ENCODE peak calls at places on chromosome 1, in eight cellular contexts. One of them, this sample, is unnamed.

GRCh38 chr1:232610187-232610901 is 19.6 kb downstream of the SIPA1L2 start:
- DNase-seq in sigmoid colon: no peak
- DNase-seq in uterus: no peak
- DNase-seq in transverse colon: no peak
- DNase-seq in A549: no peak
- DNase-seq in GM12878: no peak
- DNase-seq in ovary: no peak
- DNase-seq in right lobe of liver: no peak
- DNase-seq in this sample: no peak

GRCh38 chr1:21451981-21452411 is 12.1 kb downstream of the NBPF3 start:
- DNase-seq in sigmoid colon: no peak
- DNase-seq in uterus: no peak
- DNase-seq in transverse colon: no peak
- DNase-seq in A549: no peak
- DNase-seq in GM12878: no peak
- DNase-seq in ovary: no peak
- DNase-seq in right lobe of liver: no peak
- DNase-seq in this sample: no peak

GRCh38 chr1:113199718-113200455 is 126.9 kb downstream of the LRIG2 start:
- DNase-seq in sigmoid colon: no peak
- DNase-seq in uterus: no peak
- DNase-seq in transverse colon: no peak
- DNase-seq in A549: no peak
- DNase-seq in GM12878: no peak
- DNase-seq in ovary: no peak
- DNase-seq in right lobe of liver: no peak
- DNase-seq in this sample: no peak

GRCh38 chr1:211613951-211614350 is 35.0 kb upstream of the SLC30A1 start:
- DNase-seq in sigmoid colon: no peak
- DNase-seq in uterus: no peak
- DNase-seq in transverse colon: no peak
- DNase-seq in A549: no peak
- DNase-seq in GM12878: no peak
- DNase-seq in ovary: no peak
- DNase-seq in right lobe of liver: no peak
- DNase-seq in this sample: no peak

GRCh38 chr1:163290025-163290610 is 31.6 kb upstream of the NUF2 start:
- DNase-seq in sigmoid colon: no peak
- DNase-seq in uterus: no peak
- DNase-seq in transverse colon: no peak
- DNase-seq in A549: no peak
- DNase-seq in GM12878: no peak
- DNase-seq in ovary: no peak
- DNase-seq in right lobe of liver: no peak
- DNase-seq in this sample: no peak

GRCh38 chr1:156376146-156376545 is 7.1 kb downstream of the RHBG start:
- DNase-seq in sigmoid colon: no peak
- DNase-seq in uterus: no peak
- DNase-seq in transverse colon: no peak
- DNase-seq in A549: no peak
- DNase-seq in GM12878: no peak
- DNase-seq in ovary: no peak
- DNase-seq in right lobe of liver: no peak
- DNase-seq in this sample: no peak

GRCh38 chr1:183734600-183735036 is 70.3 kb upstream of the RGL1 start:
- DNase-seq in sigmoid colon: peak
- DNase-seq in uterus: peak
- DNase-seq in transverse colon: no peak
- DNase-seq in A549: no peak
- DNase-seq in GM12878: no peak
- DNase-seq in ovary: peak
- DNase-seq in right lobe of liver: no peak
- DNase-seq in this sample: no peak

GRCh38 chr1:109084563-109085517 is 5.7 kb upstream of the TMEM167B start:
- DNase-seq in sigmoid colon: no peak
- DNase-seq in uterus: no peak
- DNase-seq in transverse colon: no peak
- DNase-seq in A549: no peak
- DNase-seq in GM12878: no peak
- DNase-seq in ovary: no peak
- DNase-seq in right lobe of liver: no peak
- DNase-seq in this sample: no peak

GRCh38 chr1:79293611-79294010 is 287.1 kb upstream of the ADGRL4 start:
- DNase-seq in sigmoid colon: no peak
- DNase-seq in uterus: no peak
- DNase-seq in transverse colon: no peak
- DNase-seq in A549: no peak
- DNase-seq in GM12878: no peak
- DNase-seq in ovary: no peak
- DNase-seq in right lobe of liver: no peak
- DNase-seq in this sample: no peak

GRCh38 chr1:98653186-98653585 is 8.3 kb upstream of the SNX7 start:
- DNase-seq in sigmoid colon: no peak
- DNase-seq in uterus: no peak
- DNase-seq in transverse colon: no peak
- DNase-seq in A549: no peak
- DNase-seq in GM12878: no peak
- DNase-seq in ovary: no peak
- DNase-seq in right lobe of liver: no peak
- DNase-seq in this sample: no peak

GRCh38 chr1:167695150-167695549 is 26.6 kb upstream of the MPZL1 start:
- DNase-seq in sigmoid colon: no peak
- DNase-seq in uterus: no peak
- DNase-seq in transverse colon: no peak
- DNase-seq in A549: no peak
- DNase-seq in GM12878: no peak
- DNase-seq in ovary: no peak
- DNase-seq in right lobe of liver: no peak
- DNase-seq in this sample: no peak

GRCh38 chr1:46605242-46605641 is 1.2 kb upstream of the MKNK1 start:
- DNase-seq in sigmoid colon: no peak
- DNase-seq in uterus: no peak
- DNase-seq in transverse colon: no peak
- DNase-seq in A549: no peak
- DNase-seq in GM12878: no peak
- DNase-seq in ovary: no peak
- DNase-seq in right lobe of liver: no peak
- DNase-seq in this sample: no peak
- TF ChIP-seq POLR2A in sigmoid colon: no peak
- TF ChIP-seq POLR2A in uterus: no peak
- TF ChIP-seq POLR2A in transverse colon: no peak
- TF ChIP-seq POLR2A in A549: no peak
- TF ChIP-seq POLR2A in GM12878: no peak
- TF ChIP-seq POLR2A in ovary: no peak
- TF ChIP-seq POLR2A in right lobe of liver: no peak
- TF ChIP-seq POLR2A in this sample: no peak

GRCh38 chr1:158024737-158025136 is 31.3 kb downstream of the KIRREL1 start:
- DNase-seq in sigmoid colon: no peak
- DNase-seq in uterus: no peak
- DNase-seq in transverse colon: no peak
- DNase-seq in A549: no peak
- DNase-seq in GM12878: no peak
- DNase-seq in ovary: no peak
- DNase-seq in right lobe of liver: no peak
- DNase-seq in this sample: no peak

GRCh38 chr1:158019177-158019868 is 25.9 kb downstream of the KIRREL1 start:
- DNase-seq in sigmoid colon: peak
- DNase-seq in uterus: peak
- DNase-seq in transverse colon: peak
- DNase-seq in A549: peak
- DNase-seq in GM12878: no peak
- DNase-seq in ovary: peak
- DNase-seq in right lobe of liver: no peak
- DNase-seq in this sample: no peak

GRCh38 chr1:158020877-158021630 is 27.6 kb downstream of the KIRREL1 start:
- DNase-seq in sigmoid colon: no peak
- DNase-seq in uterus: no peak
- DNase-seq in transverse colon: no peak
- DNase-seq in A549: no peak
- DNase-seq in GM12878: no peak
- DNase-seq in ovary: no peak
- DNase-seq in right lobe of liver: no peak
- DNase-seq in this sample: no peak

GRCh38 chr1:158022554-158023278 is 29.3 kb downstream of the KIRREL1 start:
- DNase-seq in sigmoid colon: peak
- DNase-seq in uterus: peak
- DNase-seq in transverse colon: no peak
- DNase-seq in A549: no peak
- DNase-seq in GM12878: no peak
- DNase-seq in ovary: peak
- DNase-seq in right lobe of liver: no peak
- DNase-seq in this sample: no peak

GRCh38 chr1:158021721-158022120 is 28.3 kb downstream of the KIRREL1 start:
- DNase-seq in sigmoid colon: no peak
- DNase-seq in uterus: no peak
- DNase-seq in transverse colon: no peak
- DNase-seq in A549: no peak
- DNase-seq in GM12878: no peak
- DNase-seq in ovary: no peak
- DNase-seq in right lobe of liver: no peak
- DNase-seq in this sample: no peak
- H3K27ac ChIP-seq in sigmoid colon: peak
- H3K27ac ChIP-seq in uterus: peak
- H3K27ac ChIP-seq in transverse colon: peak
- H3K27ac ChIP-seq in A549: peak
- H3K27ac ChIP-seq in GM12878: no peak
- H3K27ac ChIP-seq in ovary: no peak
- H3K27ac ChIP-seq in right lobe of liver: no peak
- H3K27ac ChIP-seq in this sample: peak

GRCh38 chr1:208928335-208928734 is 655.2 kb upstream of the CAMK1G start:
- DNase-seq in sigmoid colon: no peak
- DNase-seq in uterus: no peak
- DNase-seq in transverse colon: no peak
- DNase-seq in A549: no peak
- DNase-seq in GM12878: no peak
- DNase-seq in ovary: no peak
- DNase-seq in right lobe of liver: no peak
- DNase-seq in this sample: no peak
- H3K4me3 ChIP-seq in sigmoid colon: no peak
- H3K4me3 ChIP-seq in uterus: no peak
- H3K4me3 ChIP-seq in transverse colon: no peak
- H3K4me3 ChIP-seq in A549: no peak
- H3K4me3 ChIP-seq in GM12878: no peak
- H3K4me3 ChIP-seq in ovary: no peak
- H3K4me3 ChIP-seq in right lobe of liver: no peak
- H3K4me3 ChIP-seq in this sample: no peak

DNA sequence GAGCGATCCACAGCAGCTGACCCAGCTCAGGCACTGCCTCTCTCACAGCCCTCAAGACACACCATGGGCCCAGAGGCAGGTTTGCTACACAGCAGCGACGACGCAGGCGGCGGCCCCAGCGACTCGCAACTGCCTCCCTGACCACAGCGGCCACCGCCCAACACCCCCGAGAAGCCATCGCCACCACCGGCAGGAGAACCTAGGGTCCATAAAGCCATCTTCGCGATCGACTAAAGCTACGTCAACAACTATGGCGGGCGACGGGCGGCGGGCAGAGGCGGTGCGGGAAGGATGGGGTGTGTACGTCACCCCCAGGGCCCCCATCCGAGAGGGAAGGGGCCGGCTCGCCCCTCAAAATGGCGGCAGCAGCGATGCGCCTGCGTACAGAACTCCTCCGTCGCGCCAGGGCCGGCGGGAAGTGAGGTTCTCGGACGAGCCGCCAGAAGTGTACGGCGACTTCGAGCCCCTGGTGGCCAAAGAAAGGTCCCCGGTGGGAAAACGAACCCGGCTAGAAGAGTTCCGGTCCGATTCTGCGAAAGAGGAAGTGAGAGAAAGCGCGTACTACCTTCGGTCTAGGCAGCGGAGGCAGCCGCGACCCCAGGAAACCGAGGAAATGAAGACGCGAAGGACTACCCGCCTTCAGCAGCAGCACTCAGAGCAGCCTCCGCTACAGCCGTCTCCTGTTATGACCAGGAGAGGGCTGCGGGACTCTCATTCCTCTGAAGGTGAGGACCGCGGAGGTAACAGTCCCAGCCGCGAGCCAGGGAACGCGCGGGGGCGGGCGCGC is at the start of gene TOR1AIP1:
- DNase-seq in sigmoid colon: peak
- DNase-seq in uterus: peak
- DNase-seq in transverse colon: peak
- DNase-seq in A549: peak
- DNase-seq in GM12878: peak
- DNase-seq in ovary: peak
- DNase-seq in right lobe of liver: peak
- DNase-seq in this sample: peak
- TF ChIP-seq POLR2A in sigmoid colon: peak
- TF ChIP-seq POLR2A in uterus: peak
- TF ChIP-seq POLR2A in transverse colon: peak
- TF ChIP-seq POLR2A in A549: peak
- TF ChIP-seq POLR2A in GM12878: peak
- TF ChIP-seq POLR2A in ovary: peak
- TF ChIP-seq POLR2A in right lobe of liver: peak
- TF ChIP-seq POLR2A in this sample: peak

GRCh38 chr1:104403883-104404282 is 654.2 kb downstream of the AMY1C start:
- DNase-seq in sigmoid colon: no peak
- DNase-seq in uterus: no peak
- DNase-seq in transverse colon: no peak
- DNase-seq in A549: no peak
- DNase-seq in GM12878: no peak
- DNase-seq in ovary: no peak
- DNase-seq in right lobe of liver: no peak
- DNase-seq in this sample: no peak

GRCh38 chr1:104406731-104407130 is 657.0 kb downstream of the AMY1C start:
- DNase-seq in sigmoid colon: no peak
- DNase-seq in uterus: no peak
- DNase-seq in transverse colon: no peak
- DNase-seq in A549: no peak
- DNase-seq in GM12878: no peak
- DNase-seq in ovary: no peak
- DNase-seq in right lobe of liver: no peak
- DNase-seq in this sample: no peak

GRCh38 chr1:104402178-104402577 is 652.5 kb downstream of the AMY1C start:
- DNase-seq in sigmoid colon: no peak
- DNase-seq in uterus: no peak
- DNase-seq in transverse colon: no peak
- DNase-seq in A549: no peak
- DNase-seq in GM12878: no peak
- DNase-seq in ovary: no peak
- DNase-seq in right lobe of liver: no peak
- DNase-seq in this sample: no peak
- H3K27ac ChIP-seq in sigmoid colon: no peak
- H3K27ac ChIP-seq in uterus: no peak
- H3K27ac ChIP-seq in transverse colon: no peak
- H3K27ac ChIP-seq in A549: no peak
- H3K27ac ChIP-seq in GM12878: no peak
- H3K27ac ChIP-seq in ovary: no peak
- H3K27ac ChIP-seq in right lobe of liver: no peak
- H3K27ac ChIP-seq in this sample: no peak

This sample was measured in Peyer's patch.